ENCODE peak calls at places on chromosomes 5 and 9, in ten cellular contexts. D, R, C, U, Q, K, P, Y, F and V are unnamed samples.

GRCh38 chr5:78518365-78519197 is 130.0 kb downstream of the LHFPL2 start:
- DNase-seq in D (no peak), F (peak), Q (no peak), Y (peak), U (peak), K (no peak), P (peak), C (no peak), R (no peak), V (no peak)

GRCh38 chr5:65120371-65120967 is 351.7 kb downstream of the CWC27 start:
- DNase-seq in K (no peak), R (no peak), U (no peak), P (no peak), Y (no peak), C (no peak), F (no peak), Q (no peak), D (no peak), V (no peak)

GRCh38 chr5:64301566-64301965 is 135.9 kb downstream of the RNF180 start:
- DNase-seq in Q (no peak), C (no peak), K (no peak), D (no peak), P (no peak), R (no peak), U (peak), Y (no peak), F (no peak), V (no peak)

GRCh38 chr9:129854588-129855110 is 19.4 kb downstream of the USP20 start:
- DNase-seq in K (no peak), Q (no peak), C (no peak), Y (no peak), P (no peak), R (no peak), D (no peak), F (no peak), U (no peak), V (no peak)

GRCh38 chr5:135393691-135394090 is 5.3 kb downstream of the MACROH2A1 start:
- DNase-seq in P (no peak), F (peak), K (no peak), Y (no peak), U (peak), Q (no peak), C (no peak), R (no peak), D (no peak), V (no peak)

GRCh38 chr9:125272697-125273096 is 11.1 kb downstream of the GAPVD1 start:
- DNase-seq in Y (no peak), F (peak), K (no peak), C (no peak), P (no peak), Q (no peak), R (no peak), U (no peak), D (no peak), V (no peak)

GRCh38 chr9:19049872-19050636 is 827 bp downstream of the RRAGA start:
- DNase-seq in P (no peak), K (no peak), U (peak), Q (no peak), F (peak), C (no peak), D (no peak), R (peak), Y (no peak), V (no peak)

GRCh38 chr5:132751444-132751843 is 4.2 kb downstream of the CCNI2 start:
- DNase-seq in P (no peak), F (peak), R (no peak), K (no peak), Y (no peak), U (peak), Q (no peak), C (no peak), D (no peak), V (peak)

GRCh38 chr5:144237851-144238250 is 67.2 kb downstream of the KCTD16 start:
- DNase-seq in Y (no peak), P (no peak), F (peak), C (no peak), D (no peak), Q (no peak), K (no peak), R (no peak), U (peak), V (no peak)

GRCh38 chr9:135081731-135082130 is 5.7 kb upstream of the OLFM1 start:
- DNase-seq in Y (no peak), U (no peak), Q (no peak), D (peak), K (no peak), C (no peak), P (no peak), F (no peak), R (peak), V (no peak)

GRCh38 chr5:92930057-92930456 is 651.0 kb downstream of the NR2F1-AS1 start:
- DNase-seq in C (no peak), D (no peak), F (no peak), K (no peak), Y (no peak), U (no peak), P (no peak), R (no peak), Q (no peak), V (no peak)

GRCh38 chr5:117889592-117889991 is 1098.8 kb downstream of the DTWD2 start:
- DNase-seq in C (no peak), D (no peak), U (peak), K (no peak), R (no peak), F (peak), Q (no peak), P (no peak), Y (no peak), V (no peak)

GRCh38 chr5:29897916-29898315 is 1295.6 kb upstream of the CDH6 start:
- DNase-seq in F (no peak), Q (no peak), U (no peak), C (no peak), D (no peak), P (no peak), Y (no peak), R (no peak), K (no peak), V (no peak)

GRCh38 chr9:124453586-124454191 is 3.4 kb downstream of the ADGRD2 start:
- DNase-seq in R (no peak), Q (no peak), C (no peak), K (no peak), U (no peak), P (no peak), Y (no peak), F (no peak), D (peak), V (no peak)